ENCODE peak calls at places on chromosome 11, in six cellular contexts. X, J, R, V, P and Y are unnamed samples.

GRCh38 chr11:2592559-2593392 is 107.0 kb downstream of the KCNQ1OT1 start:
- DNase-seq in X (peak), J (no peak), R (no peak), V (peak), P (peak), Y (no peak)

GRCh38 chr11:57476223-57476882 is 16.0 kb downstream of the RTN4RL2 start:
- DNase-seq in X (no peak), J (no peak), R (peak), V (peak), P (peak), Y (no peak)

GRCh38 chr11:96063053-96063452 is 139.1 kb upstream of the MTMR2 start:
- DNase-seq in X (no peak), J (no peak), R (no peak), V (no peak), P (no peak), Y (no peak)

GRCh38 chr11:121890377-121890776 is 225.6 kb downstream of the BLID start:
- DNase-seq in X (no peak), J (no peak), R (no peak), V (no peak), P (no peak), Y (no peak)

GRCh38 chr11:66970808-66971442 is 4.2 kb upstream of the C11orf86 start:
- DNase-seq in X (no peak), J (peak), R (no peak), V (no peak), P (no peak), Y (no peak)

GRCh38 chr11:84671325-84672019 is 955.7 kb downstream of the DLG2 start:
- DNase-seq in X (no peak), J (peak), R (no peak), V (no peak), P (no peak), Y (no peak)

GRCh38 chr11:44600739-44601416 is 35.4 kb downstream of the CD82 start:
- DNase-seq in X (no peak), J (no peak), R (no peak), V (no peak), P (no peak), Y (no peak)

GRCh38 chr11:19933801-19934488 is 221.3 kb downstream of the NAV2 start:
- DNase-seq in X (no peak), J (no peak), R (no peak), V (no peak), P (no peak), Y (no peak)

GRCh38 chr11:124069429-124070401 is 28.6 kb upstream of the OR10G7 start:
- DNase-seq in X (no peak), J (peak), R (peak), V (no peak), P (peak), Y (no peak)

GRCh38 chr11:117273550-117274289 is 17.4 kb upstream of the BACE1-AS start:
- DNase-seq in X (no peak), J (peak), R (no peak), V (no peak), P (no peak), Y (no peak)

GRCh38 chr11:105244157-105244820 is 104.7 kb upstream of the CARD18 start:
- DNase-seq in X (no peak), J (peak), R (no peak), V (no peak), P (no peak), Y (no peak)

GRCh38 chr11:127651175-127651887 is 650.8 kb upstream of the KIRREL3 start:
- DNase-seq in X (no peak), J (no peak), R (no peak), V (no peak), P (no peak), Y (no peak)

GRCh38 chr11:106397787-106398355 is 320.4 kb downstream of the AASDHPPT start:
- DNase-seq in X (no peak), J (no peak), R (no peak), V (no peak), P (no peak), Y (no peak)

GRCh38 chr11:3120071-3120792 is 44.9 kb downstream of the OSBPL5 start:
- DNase-seq in X (no peak), J (no peak), R (peak), V (no peak), P (peak), Y (no peak)

GRCh38 chr11:73752903-73753302 is 8.0 kb downstream of the RAB6A start:
- DNase-seq in X (no peak), J (no peak), R (no peak), V (no peak), P (no peak), Y (no peak)

GRCh38 chr11:88603499-88603898 is 266.0 kb upstream of the CTSC start:
- DNase-seq in X (no peak), J (no peak), R (no peak), V (no peak), P (no peak), Y (no peak)

GRCh38 chr11:130849215-130849568 is 67.1 kb downstream of the SNX19 start:
- DNase-seq in X (no peak), J (no peak), R (no peak), V (no peak), P (no peak), Y (no peak)

GRCh38 chr11:84740050-84740449 is 887.1 kb downstream of the DLG2 start:
- DNase-seq in X (no peak), J (no peak), R (peak), V (no peak), P (no peak), Y (no peak)

GRCh38 chr11:271316-271715 is 6.9 kb upstream of the NLRP6 start:
- DNase-seq in X (no peak), J (no peak), R (no peak), V (no peak), P (peak), Y (no peak)

GRCh38 chr11:19276859-19277808 is 36.4 kb upstream of the E2F8 start:
- DNase-seq in X (no peak), J (peak), R (no peak), V (no peak), P (no peak), Y (no peak)

GRCh38 chr11:126072821-126073594 is 10.3 kb upstream of the CDON start:
- DNase-seq in X (no peak), J (no peak), R (no peak), V (no peak), P (no peak), Y (no peak)

GRCh38 chr11:2524446-2525165 is 79.8 kb downstream of the KCNQ1 start:
- DNase-seq in X (peak), J (no peak), R (peak), V (peak), P (peak), Y (no peak)

GRCh38 chr11:59154585-59154984 is 11.9 kb downstream of the FAM111A start:
- DNase-seq in X (no peak), J (no peak), R (no peak), V (no peak), P (no peak), Y (no peak)

GRCh38 chr11:77205467-77206263 is 77.6 kb downstream of the MYO7A start:
- DNase-seq in X (no peak), J (no peak), R (peak), V (no peak), P (peak), Y (no peak)

GRCh38 chr11:8066911-8067455 is 14.0 kb upstream of the TUB start:
- DNase-seq in X (no peak), J (no peak), R (no peak), V (no peak), P (no peak), Y (peak)

GRCh38 chr11:83241291-83241946 is 44.7 kb downstream of the CCDC90B start:
- DNase-seq in X (no peak), J (peak), R (peak), V (no peak), P (no peak), Y (peak)

GRCh38 chr11:2194877-2195755 is 23.5 kb upstream of the TH start:
- DNase-seq in X (no peak), J (peak), R (peak), V (peak), P (no peak), Y (no peak)

GRCh38 chr11:114309517-114309916 is 13.3 kb downstream of the NNMT start:
- DNase-seq in X (no peak), J (no peak), R (no peak), V (no peak), P (no peak), Y (no peak)

GRCh38 chr11:114284021-114284420 is 12.2 kb upstream of the NNMT start:
- DNase-seq in X (no peak), J (no peak), R (no peak), V (no peak), P (no peak), Y (no peak)

GRCh38 chr11:14902650-14903350 is 10.8 kb upstream of the CYP2R1 start:
- DNase-seq in X (no peak), J (no peak), R (no peak), V (no peak), P (no peak), Y (no peak)

GRCh38 chr11:61297341-61297740 is 2.2 kb upstream of the VWCE start:
- DNase-seq in X (no peak), J (no peak), R (no peak), V (no peak), P (no peak), Y (no peak)

GRCh38 chr11:120532511-120533196 is 21.1 kb downstream of the GRIK4 start:
- DNase-seq in X (no peak), J (no peak), R (no peak), V (no peak), P (no peak), Y (no peak)

GRCh38 chr11:240315-240714 is 3.5 kb downstream of the PSMD13 start:
- DNase-seq in X (no peak), J (no peak), R (no peak), V (no peak), P (no peak), Y (no peak)

GRCh38 chr11:130204703-130205095 is 45.1 kb downstream of the ST14 start:
- DNase-seq in X (no peak), J (no peak), R (no peak), V (no peak), P (peak), Y (no peak)

GRCh38 chr11:40292636-40293585 is 1166.5 kb downstream of the LRRC4C start:
- DNase-seq in X (no peak), J (no peak), R (peak), V (no peak), P (peak), Y (no peak)

GRCh38 chr11:123218451-123218850 is 23.4 kb upstream of the CLMP start:
- DNase-seq in X (no peak), J (peak), R (no peak), V (no peak), P (no peak), Y (no peak)

GRCh38 chr11:115528217-115528616 is 24.0 kb upstream of the CADM1 start:
- DNase-seq in X (no peak), J (no peak), R (no peak), V (no peak), P (no peak), Y (no peak)

GRCh38 chr11:115527534-115528125 is 23.4 kb upstream of the CADM1 start:
- DNase-seq in X (no peak), J (no peak), R (no peak), V (no peak), P (no peak), Y (no peak)

GRCh38 chr11:115525600-115526006 is 21.4 kb upstream of the CADM1 start:
- DNase-seq in X (no peak), J (no peak), R (no peak), V (no peak), P (no peak), Y (no peak)

GRCh38 chr11:115535781-115536180 is 31.6 kb upstream of the CADM1 start:
- DNase-seq in X (no peak), J (no peak), R (no peak), V (no peak), P (no peak), Y (no peak)

DNA sequence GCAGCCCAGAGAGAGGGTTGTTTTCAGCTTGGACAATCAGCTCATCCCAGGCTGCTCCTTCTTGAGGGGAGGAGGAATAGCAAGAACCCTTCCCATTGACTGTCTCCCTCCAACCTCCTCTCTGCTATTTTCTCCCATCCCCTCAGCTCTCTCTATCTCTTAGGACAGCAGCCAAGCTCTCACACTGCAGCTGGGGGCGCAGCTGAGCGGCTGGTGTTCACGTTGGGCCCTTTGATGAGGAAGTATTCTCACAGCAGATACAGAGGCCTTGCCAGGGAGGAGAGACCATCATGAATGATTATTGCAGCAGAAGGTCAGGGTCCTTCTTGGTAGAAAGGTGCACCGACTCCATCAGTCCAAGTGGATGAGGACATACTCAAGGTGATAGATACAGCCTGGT is 26.5 kb upstream of the CADM1 start:
- DNase-seq in X (no peak), J (peak), R (peak), V (no peak), P (no peak), Y (no peak)
- TF ChIP-seq CTCF in X (no peak), J (no peak), R (peak), V (no peak), P (no peak), Y (no peak)

GRCh38 chr11:111917788-111918187 is 925 bp upstream of the C11orf52 start:
- DNase-seq in X (no peak), J (no peak), R (no peak), V (no peak), P (no peak), Y (no peak)

GRCh38 chr11:111920908-111921307 is 2.2 kb downstream of the C11orf52 start:
- DNase-seq in X (no peak), J (no peak), R (no peak), V (no peak), P (no peak), Y (no peak)

GRCh38 chr11:111917312-111917711 is 1.4 kb upstream of the C11orf52 start:
- DNase-seq in X (no peak), J (no peak), R (no peak), V (no peak), P (no peak), Y (no peak)

GRCh38 chr11:111916768-111917167 is 1.9 kb upstream of the C11orf52 start:
- DNase-seq in X (no peak), J (no peak), R (no peak), V (no peak), P (no peak), Y (no peak)

GRCh38 chr11:111918390-111919256 is at the start of gene C11orf52:
- DNase-seq in X (no peak), J (no peak), R (peak), V (no peak), P (peak), Y (no peak)
- TF ChIP-seq CTCF in X (no peak), J (no peak), R (no peak), V (no peak), P (no peak), Y (no peak)

DNA sequence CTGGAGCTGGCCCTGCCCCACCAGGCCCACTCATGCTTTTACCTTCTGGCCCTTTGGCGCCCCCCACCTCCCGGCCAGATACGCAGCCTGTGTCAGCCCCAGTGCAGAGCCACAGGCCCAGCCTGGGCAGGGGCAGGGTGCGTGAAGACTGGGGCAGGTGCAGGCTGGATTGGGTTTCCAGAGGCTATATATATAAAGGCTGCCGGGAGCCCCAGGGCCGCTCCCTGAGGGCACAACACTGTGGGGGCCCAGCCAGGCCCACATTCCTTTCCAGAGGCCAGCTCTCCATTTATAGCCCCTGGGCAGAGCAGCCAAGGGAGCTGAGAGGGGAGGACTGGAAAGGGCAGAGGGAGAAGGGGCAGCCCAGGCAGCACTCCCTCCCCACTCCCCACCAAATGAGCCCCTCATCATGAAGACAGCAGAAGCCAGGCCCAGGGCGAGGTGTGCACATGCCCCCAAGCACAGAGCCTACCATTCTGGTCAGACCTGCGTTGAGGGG is 5.0 kb upstream of the MYOD1 start:
- DNase-seq in X (no peak), J (no peak), R (peak), V (no peak), P (no peak), Y (no peak)
- TF ChIP-seq CTCF in X (no peak), J (no peak), R (no peak), V (no peak), P (no peak), Y (no peak)

DNA sequence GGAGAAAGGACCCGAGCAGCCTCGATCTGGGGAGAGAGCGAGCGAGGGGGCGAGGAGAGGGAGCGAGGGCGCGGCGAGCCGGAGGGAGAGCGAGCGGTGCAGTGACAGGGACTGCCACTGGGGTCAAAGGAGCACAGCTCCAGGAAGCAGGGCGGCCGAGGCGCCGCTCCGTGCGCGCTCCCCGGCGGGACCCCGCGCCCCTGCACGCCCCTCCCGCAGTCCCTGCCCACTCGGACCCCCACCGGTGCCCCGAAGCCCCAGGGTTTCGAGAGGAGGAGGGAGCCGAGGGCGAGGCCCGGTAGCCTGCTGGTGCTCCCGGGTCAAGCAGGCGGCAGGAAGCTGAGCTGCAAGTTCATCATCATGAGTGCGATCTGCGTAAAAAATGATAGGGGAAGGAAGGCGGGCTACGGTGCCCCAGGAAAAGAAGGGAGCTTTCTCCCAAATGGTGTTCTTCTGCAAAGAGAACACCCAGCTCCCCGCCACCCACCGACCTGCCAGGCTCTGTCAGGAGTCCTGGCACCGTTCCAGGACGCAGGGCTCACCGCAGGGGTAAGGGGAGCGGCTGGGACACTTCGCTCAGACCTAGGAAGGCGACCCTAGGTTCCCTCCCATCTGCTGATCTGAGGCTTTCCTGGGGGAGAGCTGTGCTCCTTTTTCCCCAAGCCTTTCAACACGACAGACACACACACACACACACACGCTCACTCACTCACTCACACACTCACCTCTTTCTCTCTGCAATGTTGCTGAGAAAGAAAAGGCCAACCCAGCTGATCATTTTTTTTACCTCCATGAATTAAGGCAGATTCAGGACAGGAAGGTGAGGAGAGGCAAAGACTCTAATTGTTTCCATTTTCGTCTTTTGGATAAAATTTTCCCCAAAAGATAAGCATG is at the start of gene MPPED2:
- DNase-seq in X (peak), J (peak), R (peak), V (peak), P (peak), Y (no peak)
- TF ChIP-seq CTCF in X (peak), J (peak), R (no peak), V (peak), P (no peak), Y (no peak)

GRCh38 chr11:68313574-68314202 is 1.3 kb downstream of the LRP5 start:
- DNase-seq in X (no peak), J (peak), R (no peak), V (no peak), P (no peak), Y (no peak)
- TF ChIP-seq CTCF in X (no peak), J (no peak), R (no peak), V (no peak), P (no peak), Y (no peak)